ENCODE peak calls at places on chromosomes 1 and 21, in nine cellular contexts. T is cardiac muscle cell, M is transverse colon, V is IMR-90, F is fibroblast of mammary gland, S is cardiac fibroblast, O is mammary epithelial cell, D is foreskin fibroblast, P is heart right ventricle. U is an unnamed sample.

GRCh38 chr1:9249534-9250335 is 15.2 kb downstream of the H6PD start:
- DNase-seq in T (no peak), M (peak), V (peak), F (peak), S (peak), O (no peak), D (peak), P (peak), U (no peak)

GRCh38 chr1:29197590-29197924 is 15.9 kb upstream of the SRSF4 start:
- DNase-seq in T (peak), M (peak), V (peak), F (peak), S (peak), O (peak), D (peak), P (no peak), U (peak)

GRCh38 chr1:10353282-10353681 is 45.6 kb upstream of the PGD start:
- DNase-seq in T (no peak), M (no peak), V (no peak), F (no peak), S (peak), O (no peak), D (no peak), P (no peak), U (no peak)

GRCh38 chr1:45820797-45821196 is 17.4 kb downstream of the MAST2 start:
- DNase-seq in T (no peak), M (no peak), V (no peak), F (peak), S (peak), O (no peak), D (no peak), P (no peak), U (no peak)

GRCh38 chr1:212957546-212957945 is 7.2 kb downstream of the VASH2 start:
- DNase-seq in T (no peak), M (no peak), V (no peak), F (no peak), S (no peak), O (no peak), D (no peak), P (no peak), U (no peak)

GRCh38 chr1:114524933-114525332 is 13.9 kb upstream of the TRIM33 start:
- DNase-seq in T (no peak), M (no peak), V (no peak), F (no peak), S (no peak), O (no peak), D (no peak), P (no peak), U (no peak)

GRCh38 chr1:62437273-62437945 is 560 bp downstream of the USP1 start:
- DNase-seq in T (peak), M (no peak), V (no peak), F (no peak), S (peak), O (no peak), D (peak), P (no peak), U (peak)

GRCh38 chr1:45891087-45891486 is 87.7 kb downstream of the MAST2 start:
- DNase-seq in T (no peak), M (no peak), V (no peak), F (no peak), S (no peak), O (no peak), D (no peak), P (no peak), U (no peak)

GRCh38 chr1:213669964-213670691 is 317.6 kb upstream of the PROX1 start:
- DNase-seq in T (no peak), M (peak), V (no peak), F (no peak), S (no peak), O (no peak), D (no peak), P (no peak), U (no peak)

GRCh38 chr1:243917863-243918565 is 68.0 kb upstream of the AKT3 start:
- DNase-seq in T (no peak), M (no peak), V (peak), F (peak), S (peak), O (no peak), D (peak), P (peak), U (peak)

GRCh38 chr1:99662581-99663208 is 16.8 kb downstream of the PALMD start:
- DNase-seq in T (no peak), M (peak), V (peak), F (peak), S (peak), O (peak), D (peak), P (peak), U (peak)

GRCh38 chr1:84603941-84604830 is 29.9 kb upstream of the CTBS start:
- DNase-seq in T (no peak), M (no peak), V (peak), F (peak), S (peak), O (peak), D (peak), P (peak), U (peak)
- H3K4me3 ChIP-seq in T (no peak), M (no peak), V (peak), F (peak), S (peak), O (peak), D (peak), P (peak), U (no peak)

DNA sequence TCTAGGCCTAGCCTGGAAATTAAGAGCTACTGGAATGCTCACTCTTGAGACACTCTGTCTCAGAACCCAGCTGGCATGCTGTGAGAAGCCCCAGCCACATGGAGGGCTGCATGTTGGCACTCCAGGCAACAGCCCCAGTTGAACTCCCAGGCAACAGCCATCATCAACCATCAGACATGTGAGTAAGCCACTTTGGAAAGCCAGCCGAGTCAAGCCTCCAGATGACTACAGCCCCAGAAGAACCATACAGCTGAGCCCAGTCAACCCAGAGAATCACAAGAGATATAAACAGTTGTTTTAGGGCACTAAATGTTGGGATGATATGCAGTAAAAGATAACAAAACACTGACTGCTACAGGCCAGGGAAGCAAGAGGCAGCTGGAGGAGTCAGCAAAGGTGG is 17.7 kb upstream of the MAN1C1 start:
- DNase-seq in T (no peak), M (no peak), V (no peak), F (no peak), S (no peak), O (no peak), D (no peak), P (no peak), U (no peak)
- H3K4me3 ChIP-seq in T (no peak), M (no peak), V (no peak), F (no peak), S (no peak), O (no peak), D (no peak), P (no peak), U (no peak)

DNA sequence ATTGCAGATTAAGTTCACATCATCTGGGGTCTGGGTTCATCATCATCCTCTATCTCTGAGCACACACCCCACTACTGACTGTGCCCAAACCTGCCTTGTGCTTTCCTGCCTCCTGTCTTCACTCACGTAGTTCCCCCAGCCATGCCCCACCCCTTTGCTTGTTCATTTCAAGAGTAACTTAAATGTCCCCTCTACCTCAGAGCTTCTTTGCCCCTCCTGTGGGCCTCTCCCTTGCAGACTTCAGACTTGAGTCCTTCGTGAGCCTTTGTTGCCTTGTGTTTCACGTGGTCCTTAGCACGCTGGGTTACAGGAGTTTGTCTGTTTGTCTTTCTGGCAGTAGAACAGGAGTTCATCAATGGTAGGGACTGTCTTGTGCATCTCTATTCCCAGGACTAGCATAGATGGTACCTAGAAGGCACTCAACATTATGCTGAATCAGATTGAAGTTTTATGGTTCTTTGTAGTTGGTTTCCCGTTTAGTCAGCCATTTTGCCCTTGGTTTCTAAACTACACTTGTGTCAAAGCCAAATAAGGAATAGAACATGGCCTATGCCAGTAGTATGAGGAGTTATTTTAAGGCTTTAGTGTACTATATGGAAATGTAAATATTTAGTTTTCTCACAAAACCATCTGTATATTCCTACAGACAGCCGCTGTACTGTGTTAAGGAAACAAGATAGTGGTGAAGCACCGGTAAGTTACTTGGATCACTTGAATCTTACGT is 86.2 kb downstream of the TTC3 start:
- DNase-seq in T (no peak), M (no peak), V (peak), F (no peak), S (no peak), O (no peak), D (no peak), P (no peak), U (no peak)
- H3K4me3 ChIP-seq in T (no peak), M (no peak), V (no peak), F (no peak), S (no peak), O (no peak), D (no peak), P (no peak), U (no peak)

GRCh38 chr1:215082532-215083407 is at the start of gene KCNK2:
- DNase-seq in T (peak), M (no peak), V (peak), F (peak), S (peak), O (no peak), D (peak), P (no peak), U (no peak)
- H3K4me3 ChIP-seq in T (peak), M (peak), V (peak), F (peak), S (peak), O (peak), D (peak), P (peak), U (peak)

GRCh38 chr1:22662986-22663408 is 10.0 kb downstream of the C1QB start:
- DNase-seq in T (no peak), M (no peak), V (no peak), F (no peak), S (no peak), O (no peak), D (no peak), P (no peak), U (no peak)
- H3K4me3 ChIP-seq in T (no peak), M (no peak), V (no peak), F (no peak), S (no peak), O (no peak), D (no peak), P (no peak), U (no peak)

GRCh38 chr1:205593967-205594366 is 37.8 kb downstream of the ELK4 start:
- DNase-seq in T (no peak), M (no peak), V (no peak), F (no peak), S (no peak), O (no peak), D (no peak), P (no peak), U (no peak)

GRCh38 chr1:205591522-205592351 is 40.1 kb downstream of the ELK4 start:
- DNase-seq in T (peak), M (peak), V (peak), F (peak), S (peak), O (peak), D (peak), P (peak), U (peak)

GRCh38 chr1:205590777-205591513 is 40.9 kb downstream of the ELK4 start:
- DNase-seq in T (no peak), M (no peak), V (no peak), F (no peak), S (no peak), O (no peak), D (no peak), P (no peak), U (no peak)

GRCh38 chr1:205593532-205593931 is 38.3 kb downstream of the ELK4 start:
- DNase-seq in T (no peak), M (no peak), V (no peak), F (no peak), S (no peak), O (no peak), D (no peak), P (no peak), U (no peak)

GRCh38 chr1:205592443-205593003 is 39.3 kb downstream of the ELK4 start:
- DNase-seq in T (no peak), M (no peak), V (no peak), F (no peak), S (no peak), O (no peak), D (no peak), P (no peak), U (no peak)
- H3K4me3 ChIP-seq in T (no peak), M (peak), V (no peak), F (no peak), S (no peak), O (no peak), D (no peak), P (peak), U (no peak)

GRCh38 chr1:68231627-68232303 is 558 bp downstream of the WLS start:
- DNase-seq in T (peak), M (peak), V (peak), F (peak), S (peak), O (peak), D (peak), P (peak), U (peak)
- H3K4me3 ChIP-seq in T (peak), M (peak), V (peak), F (peak), S (peak), O (peak), D (peak), P (peak), U (peak)

GRCh38 chr1:20999525-21000244 is 177.0 kb downstream of the EIF4G3 start:
- DNase-seq in T (no peak), M (no peak), V (no peak), F (no peak), S (no peak), O (no peak), D (no peak), P (no peak), U (no peak)
- H3K4me3 ChIP-seq in T (no peak), M (no peak), V (no peak), F (no peak), S (no peak), O (no peak), D (no peak), P (no peak), U (no peak)

DNA sequence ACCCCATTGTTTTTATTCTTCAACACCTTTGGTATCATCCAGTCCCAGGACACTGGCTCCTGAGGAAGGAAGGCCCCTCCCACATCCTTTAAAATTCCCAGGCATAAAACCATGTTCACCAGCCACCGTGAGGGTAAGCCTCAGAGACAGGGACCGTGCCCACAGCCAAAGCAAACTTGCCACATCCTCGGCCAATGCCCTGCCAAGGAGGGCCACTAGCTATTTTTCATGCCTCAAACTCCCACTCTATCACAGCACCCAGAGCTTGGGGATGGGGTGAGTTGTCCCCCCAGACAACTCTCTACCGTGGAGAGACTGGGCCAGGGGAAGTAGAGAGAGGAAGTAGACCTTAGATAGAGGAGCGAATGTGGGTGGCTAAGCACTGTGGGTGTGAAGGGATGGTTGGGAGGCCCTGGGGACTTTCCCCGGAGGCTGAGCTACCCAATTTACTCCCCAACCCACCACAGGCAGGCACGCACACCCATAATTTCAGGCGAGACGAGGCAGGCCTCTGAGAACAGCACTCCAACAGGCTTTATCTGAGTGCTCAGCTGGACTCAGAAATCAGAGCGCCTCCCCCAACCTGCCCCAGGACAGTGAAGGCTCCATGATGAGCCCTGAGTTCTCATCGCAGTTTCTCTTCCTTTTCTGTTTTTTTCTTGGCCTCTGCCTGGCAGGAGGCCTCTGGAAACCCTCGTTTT is 15.9 kb upstream of the BTG2 start:
- DNase-seq in T (no peak), M (peak), V (no peak), F (no peak), S (no peak), O (no peak), D (no peak), P (no peak), U (no peak)
- H3K4me3 ChIP-seq in T (no peak), M (no peak), V (no peak), F (no peak), S (no peak), O (no peak), D (no peak), P (no peak), U (no peak)

DNA sequence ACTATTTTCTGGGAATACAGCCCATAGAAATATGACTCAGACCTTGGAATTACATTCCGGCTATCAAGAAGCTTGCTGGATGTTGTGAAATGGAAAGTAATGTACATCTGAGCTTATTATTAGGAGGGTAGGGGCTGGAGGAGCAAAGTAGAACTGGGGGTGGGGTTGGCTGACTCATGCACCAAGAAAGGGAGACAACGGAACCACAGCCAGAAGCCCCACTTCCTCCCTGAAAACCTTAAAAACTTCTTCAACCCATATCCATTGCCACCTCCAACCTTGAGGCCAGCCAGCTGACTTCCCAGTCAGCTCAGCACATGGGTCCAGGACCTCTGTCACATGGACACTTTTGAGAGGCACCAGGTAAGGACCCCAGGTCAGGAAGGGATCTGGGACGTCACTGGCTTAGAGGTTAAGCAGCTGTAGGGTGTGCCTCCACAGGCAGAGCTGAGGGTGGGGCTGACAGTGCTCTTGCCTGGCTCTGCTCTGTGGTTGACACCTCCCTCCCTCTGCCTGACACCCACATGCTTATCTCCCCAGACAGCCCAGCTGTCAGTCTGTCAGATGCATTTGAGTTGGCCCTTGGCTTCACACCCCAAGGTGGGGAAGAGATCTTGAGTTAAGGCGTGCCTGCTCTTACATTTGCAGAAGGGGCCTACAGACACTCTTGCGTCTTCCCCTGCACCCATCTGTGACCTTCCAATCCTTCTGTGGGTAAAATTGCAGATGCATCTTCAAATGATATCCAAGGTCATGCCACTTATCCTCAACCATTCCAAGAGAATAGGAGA is 5.7 kb upstream of the ZNF683 start:
- DNase-seq in T (no peak), M (peak), V (peak), F (peak), S (peak), O (peak), D (peak), P (no peak), U (peak)
- H3K4me3 ChIP-seq in T (no peak), M (no peak), V (no peak), F (no peak), S (no peak), O (no peak), D (no peak), P (no peak), U (no peak)